ENCODE peak calls at places on chromosome 9, in seven cellular contexts. V, Q, T, F, M, P and N are unnamed samples.
A peak's percentile ranks its signal among the peaks of the same experiment; 100 is the strongest.

GRCh38 chr9:126472446-126472845 is 141.3 kb upstream of the LMX1B start:
- DNase-seq in V (no peak), Q (no peak), T (no peak), F (no peak), M (no peak), P (no peak), N (no peak)

GRCh38 chr9:126150411-126151030 is 176.1 kb upstream of the MVB12B start:
- DNase-seq in V (no peak), Q (no peak), T (no peak), F (peak; percentile 8), M (no peak), P (no peak), N (no peak)

GRCh38 chr9:94140791-94141790 is 56.8 kb downstream of the PTPDC1 start:
- DNase-seq in V (peak; percentile 72), Q (no peak), T (no peak), F (no peak), M (no peak), P (no peak), N (no peak)

GRCh38 chr9:123657099-123657498 is 272.8 kb downstream of the DENND1A start:
- DNase-seq in V (no peak), Q (no peak), T (no peak), F (no peak), M (no peak), P (no peak), N (no peak)

GRCh38 chr9:112891521-112891920 is 845 bp upstream of the SLC46A2 start:
- DNase-seq in V (no peak), Q (no peak), T (no peak), F (no peak), M (no peak), P (no peak), N (no peak)

GRCh38 chr9:128244443-128245226 is 31.2 kb downstream of the GOLGA2 start:
- DNase-seq in V (peak; percentile 90), Q (peak; percentile 35), T (peak; percentile 92), F (no peak), M (peak; percentile 86), P (no peak), N (peak; percentile 87)

GRCh38 chr9:118686940-118687339 is 682.3 kb downstream of the BRINP1 start:
- DNase-seq in V (no peak), Q (no peak), T (no peak), F (no peak), M (no peak), P (no peak), N (no peak)

GRCh38 chr9:86767373-86767772 is 179.9 kb downstream of the GAS1 start:
- DNase-seq in V (no peak), Q (no peak), T (no peak), F (no peak), M (no peak), P (no peak), N (no peak)

GRCh38 chr9:87530716-87531115 is 33.0 kb downstream of the DAPK1 start:
- DNase-seq in V (no peak), Q (no peak), T (no peak), F (no peak), M (no peak), P (no peak), N (no peak)

GRCh38 chr9:129885018-129885669 is 49.9 kb downstream of the USP20 start:
- DNase-seq in V (no peak), Q (peak; percentile 56), T (no peak), F (no peak), M (no peak), P (no peak), N (no peak)

GRCh38 chr9:86349271-86349670 is 4.9 kb downstream of the TUT7 start:
- DNase-seq in V (peak; percentile 47), Q (no peak), T (no peak), F (no peak), M (peak; percentile 30), P (no peak), N (peak; percentile 31)

GRCh38 chr9:111029260-111029659 is 9.0 kb downstream of the LPAR1 start:
- DNase-seq in V (no peak), Q (no peak), T (no peak), F (no peak), M (no peak), P (no peak), N (no peak)

GRCh38 chr9:99121604-99122003 is 16.7 kb downstream of the TGFBR1 start:
- DNase-seq in V (no peak), Q (no peak), T (no peak), F (no peak), M (no peak), P (no peak), N (no peak)

GRCh38 chr9:108779506-108779905 is 76.3 kb downstream of the ACTL7B start:
- DNase-seq in V (no peak), Q (no peak), T (no peak), F (peak; percentile 64), M (no peak), P (no peak), N (no peak)

GRCh38 chr9:130122465-130122864 is 49.7 kb upstream of the NCS1 start:
- DNase-seq in V (no peak), Q (no peak), T (no peak), F (no peak), M (no peak), P (no peak), N (no peak)

GRCh38 chr9:114811969-114812636 is 6.3 kb upstream of the TNFSF15 start:
- DNase-seq in V (no peak), Q (no peak), T (no peak), F (no peak), M (no peak), P (no peak), N (no peak)

GRCh38 chr9:98922721-98923435 is 20.8 kb upstream of the COL15A1 start:
- DNase-seq in V (no peak), Q (no peak), T (no peak), F (no peak), M (peak; percentile 42), P (no peak), N (no peak)

GRCh38 chr9:93651521-93651950 is 75.2 kb downstream of the PHF2 start:
- DNase-seq in V (no peak), Q (no peak), T (no peak), F (peak; percentile 8), M (no peak), P (no peak), N (no peak)

GRCh38 chr9:25602366-25603044 is 75.7 kb downstream of the TUSC1 start:
- DNase-seq in V (no peak), Q (no peak), T (peak; percentile 43), F (no peak), M (no peak), P (no peak), N (no peak)

GRCh38 chr9:124420991-124421543 is 5.8 kb upstream of the PSMB7 start:
- DNase-seq in V (no peak), Q (no peak), T (no peak), F (no peak), M (peak; percentile 13), P (peak; percentile 44), N (no peak)

GRCh38 chr9:35951736-35952135 is 6.2 kb downstream of the OR2S2 start:
- DNase-seq in V (peak; percentile 50), Q (no peak), T (no peak), F (no peak), M (peak; percentile 54), P (peak; percentile 42), N (no peak)

GRCh38 chr9:97500263-97500662 is 1.2 kb upstream of the TMOD1 start:
- DNase-seq in V (no peak), Q (no peak), T (no peak), F (no peak), M (no peak), P (no peak), N (no peak)

GRCh38 chr9:7042124-7042523 is 284.4 kb downstream of the KDM4C start:
- DNase-seq in V (peak; percentile 46), Q (no peak), T (no peak), F (no peak), M (peak; percentile 12), P (no peak), N (peak; percentile 16)

GRCh38 chr9:77753183-77753582 is 105.1 kb upstream of the GNA14 start:
- DNase-seq in V (no peak), Q (no peak), T (no peak), F (no peak), M (no peak), P (no peak), N (no peak)

GRCh38 chr9:77750981-77751340 is 102.8 kb upstream of the GNA14 start:
- DNase-seq in V (no peak), Q (no peak), T (no peak), F (no peak), M (no peak), P (no peak), N (peak; percentile 59)

GRCh38 chr9:77750284-77750683 is 102.2 kb upstream of the GNA14 start:
- DNase-seq in V (peak; percentile 51), Q (no peak), T (no peak), F (no peak), M (peak; percentile 60), P (no peak), N (no peak)

GRCh38 chr9:77752566-77752965 is 104.4 kb upstream of the GNA14 start:
- DNase-seq in V (peak; percentile 88), Q (no peak), T (no peak), F (no peak), M (peak; percentile 94), P (no peak), N (no peak)

GRCh38 chr9:77751341-77752091 is 103.4 kb upstream of the GNA14 start:
- DNase-seq in V (peak; percentile 79), Q (no peak), T (peak; percentile 79), F (no peak), M (peak; percentile 81), P (peak; percentile 58), N (peak; percentile 94)
- TF ChIP-seq CTCF in V (peak; percentile 55), Q (peak; percentile 49), T (peak; percentile 70), F (peak; percentile 69), M (peak; percentile 75), P (peak; percentile 86), N (peak; percentile 44)

GRCh38 chr9:133955821-133956411 is 36.2 kb downstream of the VAV2 start:
- DNase-seq in V (no peak), Q (peak; percentile 48), T (peak; percentile 75), F (no peak), M (peak; percentile 47), P (no peak), N (no peak)
- TF ChIP-seq CTCF in V (no peak), Q (no peak), T (peak; percentile 6), F (no peak), M (peak; percentile 14), P (no peak), N (peak; percentile 8)

GRCh38 chr9:100186356-100186755 is 87.3 kb downstream of the INVS start:
- DNase-seq in V (peak; percentile 39), Q (no peak), T (no peak), F (no peak), M (no peak), P (no peak), N (peak; percentile 70)
- TF ChIP-seq CTCF in V (no peak), Q (no peak), T (no peak), F (no peak), M (no peak), P (no peak), N (no peak)

DNA sequence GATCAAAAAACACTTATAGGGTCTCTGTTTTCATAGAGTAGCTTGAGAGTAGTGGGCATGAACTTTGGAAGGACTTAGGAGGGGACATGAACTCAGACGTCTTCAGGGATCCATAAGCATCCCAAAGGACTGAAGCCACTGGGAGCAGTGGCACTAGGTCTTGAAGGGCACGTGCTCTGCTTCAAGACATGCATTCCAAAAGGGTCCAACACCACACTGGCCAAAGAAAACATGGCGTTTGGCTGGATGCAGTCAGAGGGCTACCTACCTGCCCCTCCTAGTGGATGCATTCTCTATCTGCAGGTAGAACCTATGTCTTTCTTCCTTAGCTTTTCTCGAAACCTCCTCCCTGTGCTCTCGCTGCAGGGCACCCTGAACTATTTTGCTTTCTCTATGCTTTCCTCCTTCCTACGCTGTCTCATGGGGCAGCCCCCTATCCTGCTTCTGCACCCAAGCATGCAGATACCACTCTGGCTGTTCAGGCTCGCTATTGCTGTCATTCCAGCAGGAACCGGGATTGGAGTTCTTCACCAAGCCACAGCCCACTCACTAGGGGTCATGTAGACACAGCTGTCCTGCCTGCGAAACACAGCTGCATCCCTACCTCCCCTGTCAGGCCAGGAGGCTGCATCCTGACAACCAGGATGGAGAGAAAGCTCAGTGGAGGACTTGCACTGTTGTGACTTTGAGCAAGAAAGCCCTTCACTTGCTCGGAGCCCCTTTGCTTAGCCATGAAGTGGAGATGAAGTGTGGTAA is 11.9 kb downstream of the FAM240B start:
- DNase-seq in V (no peak), Q (no peak), T (no peak), F (no peak), M (no peak), P (peak; percentile 57), N (no peak)
- TF ChIP-seq CTCF in V (no peak), Q (peak; percentile 29), T (no peak), F (no peak), M (no peak), P (peak; percentile 39), N (peak; percentile 42)